ENCODE peak calls at places on chromosomes 5 and 9, in ten cellular contexts. I is neural progenitor cell, O is ovary, F is MCF 10A, T is activated B cell treated with CpG ODN at 0.5 μM for 24 hours, K is tibial nerve, B is body of pancreas, V is colonic mucosa, S is GM06990, A is IMR-90. Z is an unnamed sample.

GRCh38 chr5:143547342-143547741 is 143.9 kb upstream of the NR3C1 start:
- DNase-seq in T (no peak), O (no peak), B (no peak), S (no peak), A (no peak), V (no peak), K (no peak), F (no peak), I (no peak), Z (no peak)

GRCh38 chr9:101428909-101429308 is 6.7 kb downstream of the ALDOB start:
- DNase-seq in O (no peak), T (no peak), S (no peak), A (no peak), F (no peak), K (no peak), I (no peak), V (no peak), B (no peak), Z (no peak)

GRCh38 chr5:55865831-55866230 is 14.7 kb downstream of the IL31RA start:
- DNase-seq in B (no peak), K (no peak), T (no peak), S (no peak), F (no peak), A (peak; percentile 49), I (peak; percentile 10), V (no peak), O (no peak), Z (no peak)

GRCh38 chr5:34868736-34869135 is 29.8 kb downstream of the TTC23L start:
- DNase-seq in B (no peak), O (no peak), F (no peak), T (no peak), S (no peak), A (no peak), K (no peak), V (no peak), I (no peak), Z (no peak)

GRCh38 chr5:95823738-95824609 is 1.4 kb upstream of the GLRX start:
- DNase-seq in S (peak; percentile 50), O (peak; percentile 86), K (peak; percentile 64), F (peak; percentile 94), T (no peak), I (no peak), V (peak; percentile 78), B (peak; percentile 29), A (peak; percentile 97), Z (no peak)

GRCh38 chr9:12819436-12820185 is 44.8 kb downstream of the LURAP1L start:
- DNase-seq in V (no peak), S (no peak), K (peak; percentile 8), B (peak; percentile 44), F (peak; percentile 43), O (no peak), A (no peak), T (no peak), I (peak; percentile 4), Z (peak; percentile 32)

GRCh38 chr9:13278368-13279246 is 885 bp downstream of the MPDZ start:
- DNase-seq in B (peak; percentile 43), T (no peak), I (peak; percentile 74), K (peak; percentile 61), F (no peak), S (no peak), V (peak; percentile 20), O (peak; percentile 74), A (peak; percentile 74), Z (no peak)

GRCh38 chr5:139392678-139393496 is 2.0 kb downstream of the PROB1 start:
- DNase-seq in B (peak; percentile 51), V (peak; percentile 82), F (peak; percentile 63), K (no peak), A (no peak), T (peak; percentile 89), O (no peak), S (peak; percentile 94), I (peak; percentile 85), Z (peak; percentile 88)

DNA sequence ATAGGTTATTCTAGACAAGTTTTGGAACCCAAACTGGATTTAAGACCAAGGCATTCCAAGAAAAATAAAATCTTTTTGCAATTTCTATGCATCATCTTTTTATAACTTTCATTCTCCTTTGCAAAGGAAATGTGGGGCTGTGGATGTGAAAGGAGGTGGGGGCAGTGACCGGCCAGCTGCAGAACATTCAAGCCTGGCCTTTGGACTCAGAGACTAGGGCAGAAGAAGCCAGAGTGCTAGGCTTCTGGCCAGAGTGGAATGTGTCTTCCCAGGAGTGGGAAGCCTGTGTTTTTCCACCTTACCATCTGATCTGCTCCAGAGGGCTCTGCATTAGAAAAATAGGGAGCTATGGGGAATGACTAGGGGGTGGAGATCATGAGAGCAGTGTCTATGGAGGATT is 148.5 kb downstream of the C9orf152 start:
- DNase-seq in F (no peak), B (no peak), V (no peak), K (no peak), O (no peak), A (no peak), T (no peak), I (no peak), S (no peak), Z (no peak)
- TF ChIP-seq CTCF in F (no peak), B (no peak), V (no peak), K (no peak), O (no peak), A (no peak), T (no peak), I (no peak), S (no peak), Z (no peak)

DNA sequence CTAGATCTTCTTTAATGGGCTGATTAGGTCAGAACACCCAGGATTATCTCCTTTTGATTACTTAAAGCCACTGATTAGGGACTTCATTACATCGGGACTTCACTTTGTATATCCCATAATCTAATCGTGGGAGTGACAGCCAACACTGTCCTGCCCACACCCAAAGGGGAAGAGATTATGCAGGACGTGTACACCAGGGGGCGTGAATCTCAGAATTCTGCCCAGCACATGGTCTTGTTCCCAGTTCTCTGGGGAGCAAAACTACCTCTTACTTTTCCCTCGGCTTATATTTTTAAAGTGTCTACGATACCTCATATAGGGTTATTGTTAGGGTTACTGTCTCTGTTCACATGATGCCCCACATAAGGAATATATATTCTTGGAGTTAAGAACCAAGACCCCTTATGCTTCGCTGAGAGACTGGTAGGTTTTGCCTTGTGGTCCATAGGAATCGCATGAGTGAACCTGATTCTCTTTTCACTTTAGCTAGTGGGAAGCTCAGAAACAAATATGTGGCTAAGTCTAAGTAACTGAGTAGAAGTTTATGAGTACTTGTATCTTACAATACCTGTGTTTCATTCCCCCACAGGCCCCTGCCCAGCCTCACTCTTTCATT is 192.7 kb downstream of the GNA14 start:
- DNase-seq in B (peak; percentile 39), I (no peak), S (no peak), V (peak; percentile 76), O (no peak), A (no peak), K (peak; percentile 18), T (no peak), F (peak; percentile 51), Z (no peak)
- TF ChIP-seq CTCF in B (peak; percentile 35), I (peak; percentile 52), S (peak; percentile 59), V (peak; percentile 60), O (no peak), A (peak; percentile 35), K (no peak), T (no peak), F (peak; percentile 38), Z (peak; percentile 59)

GRCh38 chr9:137814436-137814835 is 63.1 kb upstream of the CACNA1B start:
- DNase-seq in I (no peak), F (no peak), S (no peak), T (no peak), B (no peak), K (no peak), V (no peak), O (no peak), A (no peak), Z (no peak)

GRCh38 chr9:137813167-137813566 is 64.4 kb upstream of the CACNA1B start:
- DNase-seq in S (no peak), K (no peak), T (no peak), F (no peak), V (no peak), B (no peak), O (no peak), A (no peak), I (no peak), Z (no peak)

GRCh38 chr9:137811283-137811870 is 66.2 kb upstream of the CACNA1B start:
- DNase-seq in B (no peak), O (no peak), F (no peak), V (no peak), T (no peak), A (no peak), I (no peak), S (no peak), K (no peak), Z (no peak)

GRCh38 chr9:137813651-137814415 is 63.7 kb upstream of the CACNA1B start:
- DNase-seq in K (no peak), B (no peak), V (no peak), S (no peak), O (no peak), I (no peak), A (no peak), T (no peak), F (no peak), Z (no peak)

DNA sequence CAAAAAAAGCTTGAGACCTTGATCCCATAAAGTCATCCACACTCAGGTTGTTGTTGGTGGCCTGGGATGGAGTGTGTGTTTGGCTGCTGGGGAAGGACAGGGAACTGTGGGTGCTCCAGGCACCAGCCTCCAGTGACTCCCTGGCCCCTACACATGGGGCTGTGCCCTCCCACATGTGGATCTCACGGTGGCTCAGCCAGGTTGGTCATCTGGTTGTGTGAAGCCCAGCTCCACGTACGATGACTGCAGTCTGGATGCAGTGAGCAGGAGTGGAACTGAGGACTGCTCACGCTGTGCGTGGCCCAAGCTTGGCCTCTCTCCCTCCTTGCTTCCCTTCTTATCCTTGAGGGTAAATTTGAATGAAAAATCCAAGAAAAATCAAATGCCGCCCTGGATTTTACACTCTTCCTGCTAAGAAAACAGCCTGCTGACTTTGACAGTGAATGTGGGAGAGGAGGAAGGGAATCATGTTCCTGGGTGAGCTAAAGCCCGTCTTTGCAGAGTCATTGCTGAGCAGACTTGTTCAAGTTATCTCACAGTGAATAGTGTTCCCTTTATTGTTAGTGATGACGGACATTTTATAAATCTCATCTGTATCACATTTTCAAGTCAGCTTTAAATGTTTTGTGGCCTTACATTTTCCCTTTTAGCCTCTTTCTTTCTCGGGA is 65.1 kb upstream of the CACNA1B start:
- DNase-seq in V (no peak), S (no peak), O (no peak), K (no peak), I (no peak), T (no peak), B (no peak), F (no peak), A (no peak), Z (no peak)
- TF ChIP-seq CTCF in V (no peak), S (no peak), O (no peak), K (no peak), I (no peak), T (no peak), B (no peak), F (no peak), A (no peak), Z (no peak)

GRCh38 chr9:107043886-107044285 is 180.9 kb downstream of the ZNF462 start:
- DNase-seq in B (peak; percentile 7), I (no peak), A (no peak), K (no peak), T (no peak), S (no peak), O (no peak), F (no peak), V (no peak), Z (no peak)

GRCh38 chr9:107049825-107050184 is 186.8 kb downstream of the ZNF462 start:
- DNase-seq in O (no peak), T (no peak), I (no peak), F (no peak), V (no peak), A (no peak), S (no peak), K (no peak), B (no peak), Z (no peak)

GRCh38 chr9:107046692-107047091 is 183.7 kb downstream of the ZNF462 start:
- DNase-seq in F (no peak), K (no peak), I (no peak), A (no peak), S (peak; percentile 16), B (no peak), V (no peak), T (no peak), O (no peak), Z (peak; percentile 48)

GRCh38 chr9:107049046-107049824 is 186.3 kb downstream of the ZNF462 start:
- DNase-seq in O (no peak), F (no peak), S (no peak), A (no peak), V (no peak), K (no peak), T (no peak), B (no peak), I (peak; percentile 27), Z (no peak)

DNA sequence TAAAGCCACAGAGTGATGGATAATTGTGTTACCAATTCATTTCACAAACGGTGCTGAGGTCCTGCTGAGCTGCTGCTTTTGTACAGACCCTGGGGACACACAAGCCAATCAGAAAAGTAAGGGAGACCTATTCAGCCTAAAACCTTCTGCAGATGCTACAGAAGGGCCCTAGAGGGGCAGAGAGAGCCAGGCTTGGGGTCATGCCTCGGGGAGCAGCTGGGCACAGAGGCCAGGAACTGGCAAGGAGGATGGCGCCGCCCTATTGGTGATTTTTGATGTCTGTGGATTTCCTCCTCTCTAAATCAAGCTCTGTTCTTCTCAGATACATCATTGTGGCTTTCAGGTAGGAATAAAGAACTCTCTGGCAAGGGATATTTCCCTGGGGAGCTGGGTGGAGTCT is 181.9 kb downstream of the ZNF462 start:
- DNase-seq in V (no peak), F (no peak), B (peak; percentile 27), O (no peak), I (no peak), K (no peak), S (no peak), A (no peak), T (no peak), Z (no peak)
- TF ChIP-seq CTCF in V (no peak), F (peak; percentile 25), B (no peak), O (no peak), I (peak; percentile 30), K (no peak), S (peak; percentile 13), A (no peak), T (no peak), Z (peak; percentile 7)